ENCODE peak calls at places on chromosomes 1 and 21, in eight cellular contexts. T is activated naive CD4-positive, alpha-beta T cell; R is adrenal gland; X is fibroblast of lung; M is NCI-H2029 treated with DMSO at 0.1 percent for 48 hours; H is MM.1S; Y is AG08396; Z is GM12892. N is an unnamed sample.

GRCh38 chr1:10283318-10283984 is 73.1 kb downstream of the KIF1B start:
- DNase-seq in M (no peak), R (no peak), X (peak; percentile 35), Z (peak; percentile 8), H (no peak), Y (no peak), T (no peak), N (no peak)

GRCh38 chr21:17427157-17427556 is 85.7 kb upstream of the CXADR start:
- DNase-seq in R (no peak), T (no peak), X (no peak), H (no peak), M (no peak), Y (no peak), Z (no peak), N (no peak)

GRCh38 chr1:88134983-88135921 is 548.8 kb upstream of the PKN2 start:
- DNase-seq in R (no peak), M (no peak), X (no peak), H (no peak), T (no peak), Y (no peak), Z (no peak), N (no peak)

GRCh38 chr1:197972406-197972805 is 55.2 kb downstream of the LHX9 start:
- DNase-seq in Y (no peak), M (no peak), X (no peak), H (no peak), R (no peak), T (no peak), Z (no peak), N (no peak)

GRCh38 chr1:235917267-235917811 is 50.6 kb upstream of the LYST start:
- DNase-seq in Y (peak; percentile 86), Z (no peak), X (peak; percentile 99), M (peak; percentile 74), H (no peak), T (peak; percentile 11), R (peak; percentile 88), N (no peak)

GRCh38 chr1:209428241-209428921 is 155.1 kb upstream of the CAMK1G start:
- DNase-seq in H (peak; percentile 41), T (no peak), R (no peak), M (no peak), Y (no peak), X (no peak), Z (no peak), N (no peak)

GRCh38 chr1:9275567-9276034 is 17.1 kb upstream of the SPSB1 start:
- DNase-seq in M (no peak), Y (peak; percentile 92), Z (peak; percentile 65), H (peak; percentile 96), R (peak; percentile 84), X (peak; percentile 93), T (no peak), N (peak; percentile 12)

GRCh38 chr1:201655243-201655642 is 116.3 kb downstream of the NAV1 start:
- DNase-seq in H (no peak), Z (no peak), M (no peak), T (no peak), R (no peak), Y (peak; percentile 84), X (peak; percentile 83), N (no peak)

GRCh38 chr1:172642970-172643369 is 15.9 kb upstream of the FASLG start:
- DNase-seq in T (no peak), Y (no peak), X (no peak), R (no peak), Z (no peak), H (no peak), M (peak; percentile 8), N (no peak)

GRCh38 chr1:202953412-202953811 is 4.7 kb downstream of the ADIPOR1 start:
- DNase-seq in X (no peak), H (no peak), Z (no peak), R (no peak), T (no peak), Y (no peak), M (no peak), N (no peak)

GRCh38 chr1:203769505-203770343 is 4.7 kb downstream of the LAX1 start:
- DNase-seq in M (no peak), T (no peak), X (peak; percentile 93), Z (no peak), Y (peak; percentile 83), R (peak; percentile 91), H (no peak), N (no peak)

GRCh38 chr1:21599402-21599801 is 69.8 kb downstream of the RAP1GAP start:
- DNase-seq in R (no peak), T (no peak), X (no peak), Z (no peak), H (no peak), Y (no peak), M (no peak), N (no peak)

GRCh38 chr1:67439277-67440029 is 9.3 kb upstream of the SERBP1 start:
- DNase-seq in R (no peak), Z (no peak), T (no peak), M (no peak), H (no peak), Y (no peak), X (peak; percentile 80), N (no peak)

GRCh38 chr1:82323144-82323543 is 522.4 kb downstream of the ADGRL2 start:
- DNase-seq in R (no peak), H (no peak), Y (no peak), M (no peak), X (no peak), Z (no peak), T (no peak), N (no peak)

GRCh38 chr1:184836934-184837698 is 82.5 kb upstream of the EDEM3 start:
- DNase-seq in R (peak; percentile 49), Y (no peak), M (no peak), H (peak; percentile 77), X (no peak), Z (no peak), T (no peak), N (no peak)

GRCh38 chr21:46128983-46129571 is 26.3 kb downstream of the FTCD start:
- DNase-seq in R (no peak), T (no peak), H (no peak), Y (no peak), X (no peak), M (no peak), Z (no peak), N (no peak)

GRCh38 chr1:211581521-211581920 is 2.6 kb upstream of the SLC30A1 start:
- DNase-seq in T (no peak), Z (no peak), M (no peak), X (peak; percentile 84), H (no peak), Y (peak; percentile 59), R (peak; percentile 39), N (no peak)

GRCh38 chr1:68225781-68226180 is 6.5 kb downstream of the WLS start:
- DNase-seq in X (no peak), T (no peak), Z (no peak), Y (no peak), M (no peak), H (no peak), R (no peak), N (no peak)

GRCh38 chr1:11886986-11887665 is 28.4 kb upstream of the NPPB start:
- DNase-seq in Z (no peak), X (no peak), M (no peak), T (no peak), Y (no peak), H (no peak), R (no peak), N (no peak)

GRCh38 chr21:34765619-34766018 is 96.8 kb downstream of the CLIC6 start:
- DNase-seq in T (no peak), X (no peak), Y (no peak), Z (no peak), M (no peak), R (no peak), H (no peak), N (no peak)

GRCh38 chr1:222618880-222619321 is 1.0 kb downstream of the MIA3 start:
- DNase-seq in H (no peak), X (peak; percentile 48), T (no peak), R (peak; percentile 20), Y (peak; percentile 29), Z (no peak), M (no peak), N (peak; percentile 31)

GRCh38 chr1:232291681-232292080 is 338.3 kb downstream of the SIPA1L2 start:
- DNase-seq in M (no peak), T (no peak), H (no peak), X (no peak), R (no peak), Z (no peak), Y (no peak), N (no peak)

GRCh38 chr1:115129071-115129640 is 39.9 kb upstream of the TSPAN2 start:
- DNase-seq in Z (no peak), H (no peak), X (no peak), R (no peak), Y (no peak), T (no peak), M (no peak), N (no peak)

GRCh38 chr1:247854899-247855545 is 2.0 kb upstream of the TRIM58 start:
- DNase-seq in M (no peak), Y (no peak), Z (no peak), R (no peak), X (no peak), T (no peak), H (no peak), N (no peak)

GRCh38 chr1:8910914-8911313 is 32.4 kb upstream of the ENO1 start:
- DNase-seq in Z (no peak), M (no peak), Y (no peak), H (no peak), R (no peak), X (peak; percentile 42), T (no peak), N (no peak)

GRCh38 chr21:33035147-33035546 is 9.4 kb downstream of the OLIG2 start:
- DNase-seq in Z (no peak), Y (no peak), T (no peak), X (no peak), H (no peak), R (no peak), M (no peak), N (no peak)

GRCh38 chr1:156465747-156466365 is 34.7 kb downstream of the MEF2D start:
- DNase-seq in X (no peak), R (no peak), Y (no peak), H (no peak), T (no peak), M (no peak), Z (no peak), N (no peak)

GRCh38 chr1:218783916-218784315 is 389.8 kb upstream of the LYPLAL1 start:
- DNase-seq in Z (no peak), X (no peak), Y (no peak), M (no peak), H (no peak), T (no peak), R (no peak), N (no peak)

GRCh38 chr21:31874817-31875216 is 2.0 kb downstream of the HUNK start:
- DNase-seq in Y (no peak), T (no peak), R (no peak), H (no peak), Z (no peak), M (no peak), X (no peak), N (no peak)

GRCh38 chr1:65114312-65114711 is 33.7 kb upstream of the AK4 start:
- DNase-seq in R (no peak), H (no peak), Y (no peak), X (peak; percentile 7), Z (no peak), T (no peak), M (peak; percentile 43), N (no peak)

GRCh38 chr1:232561381-232561780 is 68.6 kb downstream of the SIPA1L2 start:
- DNase-seq in H (no peak), M (no peak), X (no peak), R (no peak), Z (no peak), Y (no peak), T (no peak), N (no peak)

GRCh38 chr1:12167493-12168429 is 970 bp downstream of the TNFRSF1B start:
- DNase-seq in X (no peak), Y (peak; percentile 46), R (no peak), M (no peak), H (peak; percentile 9), Z (no peak), T (no peak), N (peak; percentile 60)

GRCh38 chr1:221816899-221817298 is 75.0 kb upstream of the DUSP10 start:
- DNase-seq in X (peak; percentile 97), T (no peak), Y (peak; percentile 52), M (no peak), R (no peak), H (no peak), Z (no peak), N (no peak)

GRCh38 chr1:151885479-151885878 is 23.8 kb downstream of the THEM4 start:
- DNase-seq in Y (no peak), M (no peak), R (no peak), H (no peak), Z (no peak), T (no peak), X (no peak), N (no peak)